ENCODE peak calls at places on chromosomes 6 and 20, in nine cellular contexts. One of them, this sample, is unnamed.

GRCh38 chr6:126040826-126041225 is 54.5 kb downstream of the TRMT11 start:
- DNase-seq in uterus: no peak
- DNase-seq in GM06990: no peak
- DNase-seq in Panc1: peak; percentile 47
- DNase-seq in AG04450: no peak
- DNase-seq in heart left ventricle: no peak
- DNase-seq in A549: peak; percentile 86
- DNase-seq in tibial artery: no peak
- DNase-seq in fibroblast of lung: peak; percentile 78
- DNase-seq in this sample: peak; percentile 45

GRCh38 chr6:1472643-1473042 is 83.3 kb downstream of the FOXF2 start:
- DNase-seq in uterus: no peak
- DNase-seq in GM06990: no peak
- DNase-seq in Panc1: no peak
- DNase-seq in AG04450: no peak
- DNase-seq in heart left ventricle: no peak
- DNase-seq in A549: no peak
- DNase-seq in tibial artery: no peak
- DNase-seq in fibroblast of lung: no peak
- DNase-seq in this sample: no peak

GRCh38 chr6:90584636-90585255 is 2.1 kb downstream of the MAP3K7 start:
- DNase-seq in uterus: no peak
- DNase-seq in GM06990: no peak
- DNase-seq in Panc1: no peak
- DNase-seq in AG04450: no peak
- DNase-seq in heart left ventricle: no peak
- DNase-seq in A549: no peak
- DNase-seq in tibial artery: no peak
- DNase-seq in fibroblast of lung: no peak
- DNase-seq in this sample: no peak

GRCh38 chr6:40413231-40413755 is 173.9 kb downstream of the LRFN2 start:
- DNase-seq in uterus: no peak
- DNase-seq in GM06990: no peak
- DNase-seq in Panc1: no peak
- DNase-seq in AG04450: no peak
- DNase-seq in heart left ventricle: no peak
- DNase-seq in A549: no peak
- DNase-seq in tibial artery: peak; percentile 51
- DNase-seq in fibroblast of lung: no peak
- DNase-seq in this sample: no peak

GRCh38 chr6:155444120-155444917 is 11.3 kb downstream of the NOX3 start:
- DNase-seq in uterus: no peak
- DNase-seq in GM06990: no peak
- DNase-seq in Panc1: peak; percentile 28
- DNase-seq in AG04450: no peak
- DNase-seq in heart left ventricle: no peak
- DNase-seq in A549: peak; percentile 6
- DNase-seq in tibial artery: no peak
- DNase-seq in fibroblast of lung: peak; percentile 4
- DNase-seq in this sample: no peak

GRCh38 chr6:137749595-137750215 is 117.4 kb upstream of the TNFAIP3 start:
- DNase-seq in uterus: no peak
- DNase-seq in GM06990: no peak
- DNase-seq in Panc1: no peak
- DNase-seq in AG04450: no peak
- DNase-seq in heart left ventricle: no peak
- DNase-seq in A549: no peak
- DNase-seq in tibial artery: no peak
- DNase-seq in fibroblast of lung: no peak
- DNase-seq in this sample: no peak

GRCh38 chr6:170305772-170306323 is 710 bp upstream of the FAM120B start:
- DNase-seq in uterus: no peak
- DNase-seq in GM06990: no peak
- DNase-seq in Panc1: no peak
- DNase-seq in AG04450: no peak
- DNase-seq in heart left ventricle: no peak
- DNase-seq in A549: no peak
- DNase-seq in tibial artery: no peak
- DNase-seq in fibroblast of lung: no peak
- DNase-seq in this sample: no peak

GRCh38 chr20:44084439-44084838 is 102.5 kb downstream of the JPH2 start:
- DNase-seq in uterus: no peak
- DNase-seq in GM06990: no peak
- DNase-seq in Panc1: no peak
- DNase-seq in AG04450: no peak
- DNase-seq in heart left ventricle: no peak
- DNase-seq in A549: no peak
- DNase-seq in tibial artery: no peak
- DNase-seq in fibroblast of lung: no peak
- DNase-seq in this sample: no peak

GRCh38 chr20:11159728-11160127 is 485.9 kb upstream of the JAG1 start:
- DNase-seq in uterus: no peak
- DNase-seq in GM06990: no peak
- DNase-seq in Panc1: no peak
- DNase-seq in AG04450: peak; percentile 77
- DNase-seq in heart left ventricle: peak; percentile 20
- DNase-seq in A549: no peak
- DNase-seq in tibial artery: peak; percentile 67
- DNase-seq in fibroblast of lung: peak; percentile 86
- DNase-seq in this sample: no peak

GRCh38 chr6:94478178-94479140 is 1059.1 kb upstream of the EPHA7 start:
- DNase-seq in uterus: no peak
- DNase-seq in GM06990: no peak
- DNase-seq in Panc1: no peak
- DNase-seq in AG04450: no peak
- DNase-seq in heart left ventricle: no peak
- DNase-seq in A549: no peak
- DNase-seq in tibial artery: no peak
- DNase-seq in fibroblast of lung: no peak
- DNase-seq in this sample: no peak

GRCh38 chr6:149320745-149321240 is 3.3 kb downstream of the TAB2 start:
- DNase-seq in uterus: no peak
- DNase-seq in GM06990: no peak
- DNase-seq in Panc1: no peak
- DNase-seq in AG04450: no peak
- DNase-seq in heart left ventricle: no peak
- DNase-seq in A549: no peak
- DNase-seq in tibial artery: no peak
- DNase-seq in fibroblast of lung: no peak
- DNase-seq in this sample: no peak

GRCh38 chr20:50930139-50931047 is 844 bp downstream of the ADNP start:
- DNase-seq in uterus: peak; percentile 23
- DNase-seq in GM06990: peak; percentile 47
- DNase-seq in Panc1: no peak
- DNase-seq in AG04450: no peak
- DNase-seq in heart left ventricle: peak; percentile 32
- DNase-seq in A549: peak; percentile 9
- DNase-seq in tibial artery: peak; percentile 69
- DNase-seq in fibroblast of lung: no peak
- DNase-seq in this sample: no peak

GRCh38 chr20:50929299-50930138 is 1.7 kb downstream of the ADNP start:
- DNase-seq in uterus: peak; percentile 86
- DNase-seq in GM06990: peak; percentile 78
- DNase-seq in Panc1: peak; percentile 89
- DNase-seq in AG04450: peak; percentile 92
- DNase-seq in heart left ventricle: peak; percentile 86
- DNase-seq in A549: peak; percentile 98
- DNase-seq in tibial artery: peak; percentile 93
- DNase-seq in fibroblast of lung: peak; percentile 98
- DNase-seq in this sample: peak; percentile 90

GRCh38 chr20:50931048-50931305 is 260 bp downstream of the ADNP start:
- DNase-seq in uterus: no peak
- DNase-seq in GM06990: no peak
- DNase-seq in Panc1: no peak
- DNase-seq in AG04450: no peak
- DNase-seq in heart left ventricle: no peak
- DNase-seq in A549: no peak
- DNase-seq in tibial artery: no peak
- DNase-seq in fibroblast of lung: no peak
- DNase-seq in this sample: no peak

GRCh38 chr20:50931306-50932015 is at the start of gene ADNP:
- DNase-seq in uterus: peak; percentile 94
- DNase-seq in GM06990: peak; percentile 96
- DNase-seq in Panc1: peak; percentile 83
- DNase-seq in AG04450: peak; percentile 61
- DNase-seq in heart left ventricle: peak; percentile 93
- DNase-seq in A549: peak; percentile 96
- DNase-seq in tibial artery: peak; percentile 96
- DNase-seq in fibroblast of lung: peak; percentile 95
- DNase-seq in this sample: peak; percentile 66

DNA sequence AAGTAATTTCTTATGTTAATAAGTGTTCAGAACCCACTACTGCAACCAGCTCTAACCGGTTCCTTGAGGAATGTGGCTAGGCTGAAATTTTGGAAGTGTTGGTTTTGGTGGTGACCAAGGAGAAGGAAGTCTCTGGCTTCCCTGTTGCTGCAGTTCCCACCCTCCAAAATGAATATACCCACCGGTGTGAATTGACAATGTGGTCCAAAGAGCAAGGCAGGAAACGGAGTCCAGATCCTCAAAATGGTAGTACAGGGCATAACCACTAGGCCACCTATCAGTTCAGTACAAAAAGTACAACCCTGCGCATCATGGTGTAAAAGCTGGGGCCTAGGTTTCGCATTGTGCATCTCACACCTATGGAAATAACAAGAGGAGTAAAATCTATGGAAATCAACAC is 2.8 kb downstream of the ADNP start:
- DNase-seq in uterus: no peak
- DNase-seq in GM06990: no peak
- DNase-seq in Panc1: no peak
- DNase-seq in AG04450: no peak
- DNase-seq in heart left ventricle: no peak
- DNase-seq in A549: no peak
- DNase-seq in tibial artery: no peak
- DNase-seq in fibroblast of lung: no peak
- DNase-seq in this sample: no peak
- H3K4me3 ChIP-seq in uterus: no peak overlapping the region
- H3K4me3 ChIP-seq in GM06990: peak overlapping the region; percentile 85
- H3K4me3 ChIP-seq in Panc1: peak overlapping the region; percentile 90
- H3K4me3 ChIP-seq in AG04450: peak overlapping the region; percentile 86
- H3K4me3 ChIP-seq in heart left ventricle: no peak overlapping the region
- H3K4me3 ChIP-seq in A549: peak overlapping the region; percentile 83
- H3K4me3 ChIP-seq in tibial artery: peak overlapping the region; percentile 68
- H3K4me3 ChIP-seq in fibroblast of lung: peak overlapping the region; percentile 23
- H3K4me3 ChIP-seq in this sample: no peak overlapping the region

GRCh38 chr6:111254779-111255166 is 167.5 kb downstream of the SLC16A10 start:
- DNase-seq in uterus: no peak
- DNase-seq in GM06990: no peak
- DNase-seq in Panc1: no peak
- DNase-seq in AG04450: no peak
- DNase-seq in heart left ventricle: no peak
- DNase-seq in A549: no peak
- DNase-seq in tibial artery: no peak
- DNase-seq in fibroblast of lung: no peak
- DNase-seq in this sample: no peak

GRCh38 chr6:111253999-111254778 is 166.9 kb downstream of the SLC16A10 start:
- DNase-seq in uterus: no peak
- DNase-seq in GM06990: no peak
- DNase-seq in Panc1: no peak
- DNase-seq in AG04450: no peak
- DNase-seq in heart left ventricle: no peak
- DNase-seq in A549: no peak
- DNase-seq in tibial artery: no peak
- DNase-seq in fibroblast of lung: no peak
- DNase-seq in this sample: no peak

GRCh38 chr6:111258615-111259088 is 171.3 kb downstream of the SLC16A10 start:
- DNase-seq in uterus: no peak
- DNase-seq in GM06990: no peak
- DNase-seq in Panc1: no peak
- DNase-seq in AG04450: no peak
- DNase-seq in heart left ventricle: no peak
- DNase-seq in A549: no peak
- DNase-seq in tibial artery: no peak
- DNase-seq in fibroblast of lung: no peak
- DNase-seq in this sample: no peak

GRCh38 chr6:111259089-111259831 is 172.0 kb downstream of the SLC16A10 start:
- DNase-seq in uterus: peak; percentile 99
- DNase-seq in GM06990: peak; percentile 99
- DNase-seq in Panc1: peak; percentile 99
- DNase-seq in AG04450: peak; percentile 99
- DNase-seq in heart left ventricle: peak; percentile 99
- DNase-seq in A549: peak; percentile 98
- DNase-seq in tibial artery: peak; percentile 99
- DNase-seq in fibroblast of lung: peak; percentile 99
- DNase-seq in this sample: peak; percentile 98

GRCh38 chr6:111256646-111257045 is 169.3 kb downstream of the SLC16A10 start:
- DNase-seq in uterus: no peak
- DNase-seq in GM06990: no peak
- DNase-seq in Panc1: no peak
- DNase-seq in AG04450: no peak
- DNase-seq in heart left ventricle: no peak
- DNase-seq in A549: peak; percentile 12
- DNase-seq in tibial artery: no peak
- DNase-seq in fibroblast of lung: peak; percentile 27
- DNase-seq in this sample: no peak
- TF ChIP-seq CTCF in uterus: no peak
- TF ChIP-seq CTCF in GM06990: no peak
- TF ChIP-seq CTCF in Panc1: peak; percentile 59
- TF ChIP-seq CTCF in AG04450: peak; percentile 30
- TF ChIP-seq CTCF in heart left ventricle: no peak
- TF ChIP-seq CTCF in A549: peak; percentile 58
- TF ChIP-seq CTCF in tibial artery: no peak
- TF ChIP-seq CTCF in fibroblast of lung: no peak
- TF ChIP-seq CTCF in this sample: peak; percentile 34

DNA sequence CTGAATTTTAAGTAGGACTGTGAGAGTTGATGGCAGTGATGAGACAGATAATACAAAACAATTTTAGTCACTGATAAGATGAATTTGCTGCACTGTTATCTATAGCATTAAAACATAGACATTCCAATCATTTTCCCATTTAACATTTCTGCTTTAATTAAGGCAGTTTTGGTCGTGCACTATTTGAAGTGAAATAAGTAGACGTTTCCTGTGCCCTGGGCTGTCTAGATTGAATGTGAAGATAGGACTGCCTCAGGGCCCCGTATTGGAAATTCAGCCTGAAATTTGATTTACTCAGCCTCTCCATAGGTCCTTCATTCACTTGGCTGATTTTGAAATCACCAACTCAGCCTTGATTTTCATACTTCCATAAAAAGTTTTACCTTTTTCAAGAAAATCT is 48.3 kb downstream of the ARID1B start:
- DNase-seq in uterus: no peak
- DNase-seq in GM06990: no peak
- DNase-seq in Panc1: no peak
- DNase-seq in AG04450: no peak
- DNase-seq in heart left ventricle: no peak
- DNase-seq in A549: no peak
- DNase-seq in tibial artery: no peak
- DNase-seq in fibroblast of lung: no peak
- DNase-seq in this sample: no peak
- H3K4me3 ChIP-seq in uterus: no peak overlapping the region
- H3K4me3 ChIP-seq in GM06990: no peak overlapping the region
- H3K4me3 ChIP-seq in Panc1: no peak overlapping the region
- H3K4me3 ChIP-seq in AG04450: no peak overlapping the region
- H3K4me3 ChIP-seq in heart left ventricle: no peak overlapping the region
- H3K4me3 ChIP-seq in A549: no peak overlapping the region
- H3K4me3 ChIP-seq in tibial artery: no peak overlapping the region
- H3K4me3 ChIP-seq in fibroblast of lung: no peak overlapping the region
- H3K4me3 ChIP-seq in this sample: no peak overlapping the region

DNA sequence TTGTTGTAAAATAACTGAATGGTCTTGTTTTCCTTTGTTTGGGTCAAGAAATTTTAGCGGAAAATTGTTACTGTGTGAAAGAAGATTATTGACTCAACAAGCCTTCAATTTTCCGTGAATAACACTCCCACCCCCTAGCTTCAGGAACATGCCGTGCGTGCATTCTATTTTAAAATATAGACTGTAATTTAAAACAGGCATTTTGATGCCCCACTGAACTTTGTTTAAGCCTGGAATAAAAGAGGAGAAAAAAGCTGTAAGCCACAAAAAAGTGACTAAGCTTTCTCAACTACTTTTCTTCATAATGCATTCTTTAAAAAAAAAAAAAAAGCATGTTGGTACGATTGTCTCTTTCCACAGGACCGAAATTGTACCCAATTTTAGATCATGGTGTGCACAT is 166.0 kb downstream of the ARID1B start:
- DNase-seq in uterus: no peak
- DNase-seq in GM06990: no peak
- DNase-seq in Panc1: no peak
- DNase-seq in AG04450: no peak
- DNase-seq in heart left ventricle: no peak
- DNase-seq in A549: no peak
- DNase-seq in tibial artery: no peak
- DNase-seq in fibroblast of lung: no peak
- DNase-seq in this sample: no peak
- TF ChIP-seq CTCF in uterus: no peak
- TF ChIP-seq CTCF in GM06990: no peak
- TF ChIP-seq CTCF in Panc1: no peak
- TF ChIP-seq CTCF in AG04450: peak; percentile 14
- TF ChIP-seq CTCF in heart left ventricle: no peak
- TF ChIP-seq CTCF in A549: no peak
- TF ChIP-seq CTCF in tibial artery: no peak
- TF ChIP-seq CTCF in fibroblast of lung: no peak
- TF ChIP-seq CTCF in this sample: no peak

This sample was measured in AG09309.